ENCODE peak calls at places on chromosomes 11 and 22, in seven cellular contexts. V is IMR-90, D is kidney, C is fibroblast of lung, J is GM23248, O is DND-41, M is neural progenitor cell. Q is an unnamed sample.

GRCh38 chr11:1412377-1413095 is 22.8 kb downstream of the BRSK2 start:
- DNase-seq in O (no peak), V (no peak), C (no peak), M (no peak), D (no peak), J (no peak), Q (no peak)

GRCh38 chr11:63847363-63847762 is 8.5 kb downstream of the MARK2 start:
- DNase-seq in V (no peak), O (no peak), M (no peak), D (no peak), C (no peak), J (no peak), Q (no peak)

GRCh38 chr11:16989554-16989953 is 24.7 kb downstream of the PLEKHA7 start:
- DNase-seq in C (no peak), M (no peak), D (peak; percentile 61), V (no peak), O (no peak), J (no peak), Q (no peak)

GRCh38 chr22:44159230-44159629 is 21.5 kb upstream of the PARVG start:
- DNase-seq in O (no peak), C (no peak), D (peak; percentile 22), V (no peak), M (no peak), J (peak; percentile 53), Q (no peak)

GRCh38 chr22:38172489-38173155 is 9.0 kb downstream of the PLA2G6 start:
- DNase-seq in C (peak; percentile 62), V (peak; percentile 65), O (no peak), D (peak; percentile 84), J (peak; percentile 49), M (no peak), Q (no peak)

GRCh38 chr11:110269996-110270395 is 26.4 kb downstream of the RDX start:
- DNase-seq in D (no peak), M (no peak), C (no peak), O (no peak), V (no peak), J (no peak), Q (no peak)

GRCh38 chr11:69514771-69515170 is 33.3 kb downstream of the LINC01488 start:
- DNase-seq in C (no peak), M (no peak), O (no peak), J (no peak), V (no peak), D (no peak), Q (no peak)

GRCh38 chr11:2747236-2748015 is 47.6 kb upstream of the KCNQ1OT1 start:
- DNase-seq in M (peak; percentile 25), V (no peak), C (no peak), J (no peak), D (peak; percentile 68), O (no peak), Q (no peak)

GRCh38 chr11:66859686-66860448 is 3.0 kb downstream of the LRFN4 start:
- DNase-seq in M (no peak), C (no peak), J (no peak), O (no peak), D (peak; percentile 78), V (no peak), Q (no peak)

GRCh38 chr11:66861774-66862558 is 5.1 kb downstream of the LRFN4 start:
- DNase-seq in J (no peak), C (no peak), O (no peak), D (peak; percentile 74), M (no peak), V (no peak), Q (no peak)

GRCh38 chr11:66862559-66863037 is 5.7 kb downstream of the LRFN4 start:
- DNase-seq in M (no peak), V (no peak), J (no peak), C (no peak), O (no peak), D (peak; percentile 63), Q (no peak)

GRCh38 chr11:66860449-66860831 is 3.6 kb downstream of the LRFN4 start:
- DNase-seq in D (peak; percentile 66), O (no peak), V (no peak), J (no peak), C (no peak), M (no peak), Q (no peak)

GRCh38 chr11:66861051-66861773 is 4.3 kb downstream of the LRFN4 start:
- DNase-seq in J (no peak), D (peak; percentile 70), O (no peak), C (no peak), M (no peak), V (no peak), Q (no peak)
- H3K9ac ChIP-seq in J (no peak overlapping the region), D (no peak overlapping the region), O (no peak overlapping the region), C (no peak overlapping the region), M (no peak overlapping the region), V (no peak overlapping the region), Q (no peak overlapping the region)

DNA sequence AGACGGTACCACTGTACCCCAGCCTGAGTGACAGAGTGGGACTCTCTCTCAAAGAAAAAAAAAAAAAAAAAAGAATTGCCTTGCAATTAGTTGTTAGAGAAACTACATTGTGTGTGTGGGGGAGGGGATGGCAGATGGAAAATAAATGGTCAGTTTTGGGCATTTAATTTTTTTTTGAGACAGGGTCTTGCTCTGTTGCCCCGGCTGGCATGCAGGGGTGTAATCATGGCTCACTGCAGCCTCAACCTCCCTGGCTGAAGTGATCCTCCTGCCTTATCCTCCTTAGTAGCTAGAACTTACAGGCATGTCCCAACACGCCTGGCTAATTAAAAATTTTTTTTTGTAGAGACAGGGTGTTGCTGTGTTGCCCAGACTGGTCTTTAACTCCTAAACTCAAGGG is 36.4 kb downstream of the WEE1 start:
- DNase-seq in C (no peak), M (no peak), J (no peak), D (no peak), V (no peak), O (no peak), Q (no peak)
- H3K9ac ChIP-seq in C (no peak overlapping the region), M (no peak overlapping the region), J (no peak overlapping the region), D (no peak overlapping the region), V (no peak overlapping the region), O (no peak overlapping the region), Q (no peak overlapping the region)

DNA sequence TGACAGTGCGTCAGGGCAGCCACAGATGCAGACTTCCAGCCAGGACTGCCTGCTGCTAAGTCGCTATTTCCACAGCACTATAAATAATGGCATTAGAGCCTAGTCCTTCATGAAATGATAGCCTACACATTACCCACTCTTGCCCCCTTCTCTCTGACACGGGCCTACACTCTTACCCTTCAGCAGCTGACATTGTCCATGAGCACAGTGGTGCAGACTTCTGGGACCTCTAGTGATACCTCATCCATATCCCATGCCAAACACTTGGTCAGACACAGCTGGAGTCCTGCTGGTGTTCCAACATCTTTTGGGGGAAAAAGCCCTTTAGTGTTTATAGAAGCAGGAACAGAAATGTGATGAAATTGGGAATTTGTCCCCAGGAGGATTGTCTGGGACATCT is 43.4 kb upstream of the RAB1B start:
- DNase-seq in C (no peak), V (no peak), J (no peak), D (peak; percentile 6), M (no peak), O (no peak), Q (no peak)
- H3K9ac ChIP-seq in C (no peak overlapping the region), V (no peak overlapping the region), J (no peak overlapping the region), D (no peak overlapping the region), M (no peak overlapping the region), O (no peak overlapping the region), Q (no peak overlapping the region)

DNA sequence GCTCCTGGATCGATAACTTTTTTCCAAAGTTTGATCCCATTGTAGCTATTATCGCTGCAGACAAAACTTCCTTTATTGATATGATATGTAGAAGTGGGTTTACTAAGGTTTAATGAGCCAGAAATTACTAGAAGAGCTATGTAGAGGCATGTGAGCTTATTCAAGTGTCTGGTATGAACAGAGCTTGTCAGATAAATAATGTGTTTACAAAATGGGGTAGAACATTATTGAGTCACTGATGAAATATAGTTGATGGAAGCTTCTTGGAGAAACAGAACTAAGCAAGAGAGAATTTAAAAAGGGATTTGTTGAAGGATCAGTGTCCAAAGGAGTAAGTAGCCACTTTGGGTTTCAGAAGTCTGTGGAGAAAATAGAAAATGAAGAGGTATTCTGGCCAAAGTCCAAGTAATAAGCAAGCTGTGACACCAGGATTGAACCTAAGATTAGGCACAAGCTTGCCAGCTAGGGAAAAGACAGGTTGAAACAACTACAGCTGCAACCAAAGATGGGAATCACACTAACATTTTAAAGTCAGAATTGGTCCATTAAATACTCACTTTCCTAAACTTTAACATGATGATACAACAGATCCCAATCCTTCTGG is 104.3 kb downstream of the MAML2 start:
- DNase-seq in D (no peak), M (no peak), O (no peak), C (peak; percentile 67), J (peak; percentile 58), V (peak; percentile 72), Q (no peak)
- H3K9ac ChIP-seq in D (no peak overlapping the region), M (no peak overlapping the region), O (no peak overlapping the region), C (no peak overlapping the region), J (no peak overlapping the region), V (peak overlapping the region; percentile 48), Q (no peak overlapping the region)